ENCODE peak calls at places on chromosomes 2 and 18, in four cellular contexts. One of them, this sample, is unnamed.

GRCh38 chr2:111200333-111200879 is 79.7 kb downstream of the BCL2L11 start:
- DNase-seq in T-cell: no peak
- DNase-seq in osteocyte: no peak
- DNase-seq in breast epithelium: no peak
- DNase-seq in this sample: no peak

GRCh38 chr2:237438082-237438925 is 24.3 kb upstream of the COL6A3 start:
- DNase-seq in T-cell: no peak
- DNase-seq in osteocyte: no peak
- DNase-seq in breast epithelium: peak; percentile 39
- DNase-seq in this sample: no peak

GRCh38 chr2:171485116-171485515 is 37.2 kb upstream of the CYBRD1 start:
- DNase-seq in T-cell: no peak
- DNase-seq in osteocyte: no peak
- DNase-seq in breast epithelium: no peak
- DNase-seq in this sample: no peak

GRCh38 chr2:155250800-155251199 is 552.3 kb downstream of the KCNJ3 start:
- DNase-seq in T-cell: no peak
- DNase-seq in osteocyte: no peak
- DNase-seq in breast epithelium: no peak
- DNase-seq in this sample: no peak

GRCh38 chr2:197142074-197142473 is 168.5 kb downstream of the ANKRD44 start:
- DNase-seq in T-cell: no peak
- DNase-seq in osteocyte: no peak
- DNase-seq in breast epithelium: no peak
- DNase-seq in this sample: no peak

GRCh38 chr2:233338969-233339368 is 15.3 kb upstream of the DGKD start:
- DNase-seq in T-cell: no peak
- DNase-seq in osteocyte: no peak
- DNase-seq in breast epithelium: no peak
- DNase-seq in this sample: no peak

GRCh38 chr2:28678944-28679343 is 72.7 kb upstream of the PPP1CB start:
- DNase-seq in T-cell: no peak
- DNase-seq in osteocyte: no peak
- DNase-seq in breast epithelium: no peak
- DNase-seq in this sample: no peak

GRCh38 chr2:105849431-105850179 is 104.9 kb downstream of the NCK2 start:
- DNase-seq in T-cell: no peak
- DNase-seq in osteocyte: no peak
- DNase-seq in breast epithelium: no peak
- DNase-seq in this sample: no peak

GRCh38 chr2:76861708-76862107 is 660.5 kb downstream of the LRRTM4 start:
- DNase-seq in T-cell: no peak
- DNase-seq in osteocyte: no peak
- DNase-seq in breast epithelium: no peak
- DNase-seq in this sample: no peak

GRCh38 chr18:56748698-56749268 is 97.6 kb downstream of the WDR7 start:
- DNase-seq in T-cell: no peak
- DNase-seq in osteocyte: no peak
- DNase-seq in breast epithelium: no peak
- DNase-seq in this sample: no peak

GRCh38 chr2:161045726-161046125 is 114.5 kb upstream of the TANK start:
- DNase-seq in T-cell: no peak
- DNase-seq in osteocyte: no peak
- DNase-seq in breast epithelium: no peak
- DNase-seq in this sample: no peak

GRCh38 chr18:44680271-44681038 is at the start of gene SETBP1:
- DNase-seq in T-cell: peak; percentile 12
- DNase-seq in osteocyte: peak; percentile 89
- DNase-seq in breast epithelium: peak; percentile 60
- DNase-seq in this sample: no peak

GRCh38 chr2:33477473-33478468 is 1.3 kb downstream of the RASGRP3 start:
- DNase-seq in T-cell: no peak
- DNase-seq in osteocyte: no peak
- DNase-seq in breast epithelium: no peak
- DNase-seq in this sample: no peak

GRCh38 chr18:35032113-35032512 is 9.1 kb upstream of the MAPRE2 start:
- DNase-seq in T-cell: no peak
- DNase-seq in osteocyte: no peak
- DNase-seq in breast epithelium: no peak
- DNase-seq in this sample: no peak

GRCh38 chr2:171319164-171319810 is 114.5 kb downstream of the METTL8 start:
- DNase-seq in T-cell: peak; percentile 1
- DNase-seq in osteocyte: no peak
- DNase-seq in breast epithelium: no peak
- DNase-seq in this sample: no peak

GRCh38 chr2:28108143-28108542 is 217.6 kb downstream of the BABAM2 start:
- DNase-seq in T-cell: no peak
- DNase-seq in osteocyte: no peak
- DNase-seq in breast epithelium: no peak
- DNase-seq in this sample: no peak

GRCh38 chr2:121034551-121034950 is 250.5 kb downstream of the TFCP2L1 start:
- DNase-seq in T-cell: no peak
- DNase-seq in osteocyte: peak; percentile 56
- DNase-seq in breast epithelium: no peak
- DNase-seq in this sample: no peak

GRCh38 chr2:208320686-208321085 is 54.6 kb downstream of the PIKFYVE start:
- DNase-seq in T-cell: no peak
- DNase-seq in osteocyte: no peak
- DNase-seq in breast epithelium: no peak
- DNase-seq in this sample: no peak

GRCh38 chr2:213288913-213289700 is 4.8 kb downstream of the SPAG16 start:
- DNase-seq in T-cell: no peak
- DNase-seq in osteocyte: no peak
- DNase-seq in breast epithelium: no peak
- DNase-seq in this sample: no peak

GRCh38 chr18:26813043-26813442 is 52.5 kb downstream of the AQP4 start:
- DNase-seq in T-cell: no peak
- DNase-seq in osteocyte: no peak
- DNase-seq in breast epithelium: no peak
- DNase-seq in this sample: no peak

GRCh38 chr2:109595644-109596043 is 18.1 kb downstream of the SEPTIN10 start:
- DNase-seq in T-cell: no peak
- DNase-seq in osteocyte: no peak
- DNase-seq in breast epithelium: no peak
- DNase-seq in this sample: no peak

GRCh38 chr2:226184940-226185575 is 614.6 kb downstream of the IRS1 start:
- DNase-seq in T-cell: no peak
- DNase-seq in osteocyte: no peak
- DNase-seq in breast epithelium: no peak
- DNase-seq in this sample: no peak

GRCh38 chr2:55772309-55772980 is 78.8 kb upstream of the PNPT1 start:
- DNase-seq in T-cell: no peak
- DNase-seq in osteocyte: no peak
- DNase-seq in breast epithelium: no peak
- DNase-seq in this sample: no peak

GRCh38 chr2:172214252-172214651 is 111.6 kb upstream of the DLX2 start:
- DNase-seq in T-cell: no peak
- DNase-seq in osteocyte: no peak
- DNase-seq in breast epithelium: no peak
- DNase-seq in this sample: no peak

GRCh38 chr2:239811806-239812560 is 213.2 kb downstream of the NDUFA10 start:
- DNase-seq in T-cell: no peak
- DNase-seq in osteocyte: no peak
- DNase-seq in breast epithelium: no peak
- DNase-seq in this sample: no peak

GRCh38 chr2:119888673-119889072 is 124.2 kb upstream of the EPB41L5 start:
- DNase-seq in T-cell: no peak
- DNase-seq in osteocyte: no peak
- DNase-seq in breast epithelium: no peak
- DNase-seq in this sample: no peak

GRCh38 chr2:204129591-204130270 is 193.2 kb downstream of the ICOS start:
- DNase-seq in T-cell: no peak
- DNase-seq in osteocyte: no peak
- DNase-seq in breast epithelium: no peak
- DNase-seq in this sample: no peak

GRCh38 chr2:219718066-219718465 is 90.6 kb downstream of the SLC4A3 start:
- DNase-seq in T-cell: no peak
- DNase-seq in osteocyte: peak; percentile 2
- DNase-seq in breast epithelium: no peak
- DNase-seq in this sample: no peak

GRCh38 chr2:197191177-197191947 is 119.2 kb downstream of the ANKRD44 start:
- DNase-seq in T-cell: no peak
- DNase-seq in osteocyte: no peak
- DNase-seq in breast epithelium: no peak
- DNase-seq in this sample: no peak